ENCODE peak calls at places on chromosomes 13 and 19, in five cellular contexts. B is neural crest cell; F is progenitor cell of endocrine pancreas; W is activated naive CD4-positive, alpha-beta T cell; O is cardiac septum. V is an unnamed sample.

GRCh38 chr13:112615391-112615790 is 27.4 kb upstream of the TUBGCP3 start:
- DNase-seq in B (no peak), F (no peak), W (no peak), O (no peak), V (no peak)

GRCh38 chr13:29577135-29578051 is 18.1 kb downstream of the SLC7A1 start:
- DNase-seq in B (no peak), F (no peak), W (no peak), O (no peak), V (no peak)

GRCh38 chr19:36939153-36939552 is 23.0 kb downstream of the ZNF568 start:
- DNase-seq in B (no peak), F (no peak), W (no peak), O (no peak), V (no peak)

GRCh38 chr19:57465680-57466381 is 8.9 kb upstream of the VN1R1 start:
- DNase-seq in B (no peak), F (no peak), W (no peak), O (no peak), V (no peak)

GRCh38 chr13:42815686-42816085 is 34.3 kb downstream of the FAM216B start:
- DNase-seq in B (no peak), F (no peak), W (no peak), O (no peak), V (no peak)

GRCh38 chr13:79749985-79750551 is 269.1 kb downstream of the NDFIP2 start:
- DNase-seq in B (no peak), F (no peak), W (no peak), O (no peak), V (no peak)

GRCh38 chr13:87234981-87235380 is 436.2 kb upstream of the SLITRK5 start:
- DNase-seq in B (no peak), F (no peak), W (no peak), O (no peak), V (no peak)

GRCh38 chr13:79448413-79448812 is 32.5 kb upstream of the NDFIP2 start:
- DNase-seq in B (no peak), F (no peak), W (no peak), O (no peak), V (no peak)

GRCh38 chr13:68078874-68079273 is 848.7 kb upstream of the PCDH9 start:
- DNase-seq in B (no peak), F (no peak), W (no peak), O (no peak), V (no peak)

GRCh38 chr13:74641586-74641985 is 507.4 kb upstream of the KLF12 start:
- DNase-seq in B (no peak), F (no peak), W (no peak), O (no peak), V (no peak)

GRCh38 chr13:105311094-105311493 is 1224.4 kb downstream of the EFNB2 start:
- DNase-seq in B (no peak), F (no peak), W (no peak), O (no peak), V (no peak)

GRCh38 chr19:35351441-35352176 is 3.9 kb downstream of the FFAR1 start:
- DNase-seq in B (no peak), F (no peak), W (no peak), O (peak; percentile 68), V (no peak)

V was measured in DMS 273 treated with DMSO at 0.1 percent for 48 hours.